ENCODE peak calls at places on chromosomes 7 and 10, in seven cellular contexts. H is OCI-LY7, F is body of pancreas, B is GM23338, A is HCT116, J is PC-9, V is Peyer's patch. P is an unnamed sample.
A peak's percentile ranks its signal among the peaks of the same experiment; 100 is the strongest.

GRCh38 chr7:26525413-26526287 is 234.0 kb downstream of the SNX10 start:
- DNase-seq in J (no peak), A (no peak), H (no peak), V (no peak), F (no peak), B (no peak), P (no peak)

GRCh38 chr7:94509264-94509878 is at the start of gene CASD1:
- DNase-seq in H (peak; percentile 74), J (peak; percentile 53), V (peak; percentile 83), A (no peak), F (peak; percentile 66), B (peak; percentile 72), P (no peak)

GRCh38 chr7:29987821-29988317 is 1.7 kb downstream of the SCRN1 start:
- DNase-seq in J (peak; percentile 57), A (peak; percentile 89), B (peak; percentile 61), F (peak; percentile 17), V (no peak), H (peak; percentile 27), P (peak; percentile 52)

GRCh38 chr10:79052311-79053080 is 16.3 kb upstream of the ZMIZ1 start:
- DNase-seq in J (peak; percentile 27), F (peak; percentile 61), B (peak; percentile 76), H (peak; percentile 28), A (no peak), V (peak; percentile 44), P (no peak)

GRCh38 chr10:97633921-97634320 is 621 bp upstream of the MORN4 start:
- DNase-seq in A (peak; percentile 19), V (no peak), F (peak; percentile 37), H (peak; percentile 52), B (peak; percentile 54), J (peak; percentile 8), P (no peak)

GRCh38 chr7:26397786-26398435 is 106.2 kb downstream of the SNX10 start:
- DNase-seq in J (no peak), V (peak; percentile 59), A (no peak), B (peak; percentile 76), H (peak; percentile 68), F (peak; percentile 51), P (no peak)

GRCh38 chr10:60849217-60849616 is 70.9 kb downstream of the CDK1 start:
- DNase-seq in A (no peak), V (no peak), H (no peak), J (no peak), F (no peak), B (no peak), P (no peak)

GRCh38 chr7:143345428-143345900 is 17.0 kb downstream of the FAM131B start:
- DNase-seq in F (peak; percentile 59), V (peak; percentile 87), H (no peak), B (peak; percentile 95), J (peak; percentile 71), A (peak; percentile 73), P (no peak)

GRCh38 chr10:11018426-11018818 is 750 bp downstream of the CELF2 start:
- DNase-seq in F (peak; percentile 7), A (no peak), B (peak; percentile 21), V (no peak), H (no peak), J (no peak), P (no peak)

GRCh38 chr7:131157530-131158243 is 170.0 kb upstream of the MKLN1 start:
- DNase-seq in A (no peak), F (peak; percentile 65), J (no peak), B (no peak), V (peak; percentile 47), H (no peak), P (no peak)

GRCh38 chr10:15784662-15785300 is 65.1 kb upstream of the ITGA8 start:
- DNase-seq in F (no peak), H (no peak), A (no peak), V (no peak), B (peak; percentile 30), J (no peak), P (no peak)

GRCh38 chr10:103688451-103688850 is 166.9 kb downstream of the SH3PXD2A start:
- DNase-seq in H (no peak), J (no peak), A (no peak), F (no peak), B (no peak), V (peak; percentile 75), P (no peak)

GRCh38 chr10:5446390-5446926 is 34.1 kb downstream of the NET1 start:
- DNase-seq in B (peak; percentile 97), F (peak; percentile 98), H (peak; percentile 87), A (peak; percentile 52), V (peak; percentile 97), J (peak; percentile 95), P (peak; percentile 54)

GRCh38 chr7:45921699-45922519 is 837 bp upstream of the IGFBP3 start:
- DNase-seq in J (peak; percentile 87), H (peak; percentile 4), F (peak; percentile 58), A (peak; percentile 44), B (peak; percentile 85), V (peak; percentile 66), P (no peak)

GRCh38 chr10:34861293-34862004 is 46.4 kb upstream of the PARD3 start:
- DNase-seq in J (no peak), V (peak; percentile 49), B (no peak), F (peak; percentile 19), H (no peak), A (no peak), P (no peak)

DNA sequence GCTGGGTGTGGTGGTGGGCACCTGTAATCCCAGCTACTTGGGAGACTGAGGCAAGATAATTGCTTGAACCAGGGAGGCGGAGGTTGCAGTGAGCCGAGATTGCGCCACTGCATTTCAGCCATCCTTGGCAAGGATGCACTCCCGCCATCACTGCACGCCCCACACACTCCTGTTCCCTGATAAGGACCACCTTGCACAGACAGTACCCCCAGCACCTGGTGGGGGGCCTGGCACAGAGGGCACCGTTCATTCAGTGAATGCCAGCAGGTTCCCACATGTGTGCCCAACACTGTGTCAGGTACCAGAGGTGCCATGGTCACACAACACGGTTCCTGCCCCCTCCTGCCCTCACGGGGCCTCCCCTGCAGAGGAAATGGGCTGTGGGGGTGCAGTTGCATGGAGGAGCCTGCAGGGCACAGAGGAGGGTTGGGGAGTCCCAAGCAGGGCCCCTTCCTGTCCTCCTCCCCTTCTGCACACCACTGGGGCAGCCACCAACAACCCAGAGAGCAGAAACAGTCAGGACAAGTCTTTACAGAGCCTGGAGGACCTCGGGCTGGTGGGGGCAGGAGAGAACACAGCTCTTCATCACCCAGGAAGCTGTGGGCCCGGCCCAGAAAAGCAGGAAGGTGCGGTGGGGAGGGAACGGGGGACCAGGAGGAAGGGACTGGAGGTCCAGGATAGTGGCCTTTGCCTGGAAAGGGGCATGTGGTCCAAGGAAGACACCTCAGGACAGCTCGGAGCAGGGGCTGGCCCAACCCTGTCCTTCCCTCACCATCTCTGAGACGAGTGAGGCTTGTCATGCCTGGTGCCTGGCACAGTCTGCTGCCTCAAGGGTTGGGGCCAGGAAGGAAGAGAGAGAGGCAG is 7.1 kb downstream of the CRYGN start:
- DNase-seq in A (no peak), H (peak; percentile 33), V (no peak), F (no peak), B (peak; percentile 56), J (no peak), P (no peak)
- H3K27ac ChIP-seq in A (no peak overlapping the region), H (no peak overlapping the region), V (no peak overlapping the region), F (no peak overlapping the region), B (no peak overlapping the region), J (no peak overlapping the region), P (no peak overlapping the region)

DNA sequence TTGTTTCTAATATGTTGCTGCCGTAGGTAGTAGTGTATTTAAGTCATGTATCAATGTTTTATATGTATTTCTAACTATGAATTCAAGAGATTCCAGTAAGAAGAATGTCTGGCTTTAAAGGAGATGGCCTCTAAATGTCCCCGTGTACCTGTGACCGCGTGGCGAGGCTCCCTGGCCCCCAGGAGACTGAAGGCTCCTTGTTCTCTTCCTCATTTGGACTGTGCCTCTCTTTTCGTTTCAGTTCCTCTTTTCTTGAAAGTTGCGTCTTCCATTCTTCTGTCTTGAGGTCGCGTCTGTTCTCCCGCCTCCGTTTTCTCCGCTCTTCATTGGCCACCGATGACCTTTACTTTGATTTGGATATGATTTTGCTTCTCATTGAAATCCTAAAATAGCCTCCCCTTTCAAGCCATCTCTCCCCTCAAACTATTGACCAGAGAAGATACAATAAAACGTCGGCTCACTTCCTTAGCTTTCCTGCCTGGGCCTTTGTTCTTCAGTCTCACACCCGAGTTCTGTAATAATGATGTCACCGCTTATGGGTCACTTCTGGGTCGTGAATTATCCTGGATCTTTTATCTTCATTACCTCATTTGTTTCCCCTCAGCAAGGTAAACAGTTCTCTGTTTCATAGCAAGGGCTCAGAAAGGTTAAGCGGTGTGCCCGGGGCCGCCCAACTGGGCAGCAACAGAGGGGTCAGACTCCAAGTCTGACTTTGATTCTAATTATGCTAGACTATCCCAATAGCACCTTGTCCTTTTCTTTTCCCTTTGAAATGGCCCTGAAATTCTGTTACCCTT is 28.7 kb downstream of the WIPI2 start:
- DNase-seq in F (no peak), V (peak; percentile 80), J (no peak), A (no peak), H (peak; percentile 94), B (no peak), P (no peak)
- H3K4me3 ChIP-seq in F (no peak overlapping the region), V (no peak overlapping the region), J (no peak overlapping the region), A (no peak overlapping the region), H (peak overlapping the region; percentile 51), B (no peak overlapping the region), P (no peak overlapping the region)

DNA sequence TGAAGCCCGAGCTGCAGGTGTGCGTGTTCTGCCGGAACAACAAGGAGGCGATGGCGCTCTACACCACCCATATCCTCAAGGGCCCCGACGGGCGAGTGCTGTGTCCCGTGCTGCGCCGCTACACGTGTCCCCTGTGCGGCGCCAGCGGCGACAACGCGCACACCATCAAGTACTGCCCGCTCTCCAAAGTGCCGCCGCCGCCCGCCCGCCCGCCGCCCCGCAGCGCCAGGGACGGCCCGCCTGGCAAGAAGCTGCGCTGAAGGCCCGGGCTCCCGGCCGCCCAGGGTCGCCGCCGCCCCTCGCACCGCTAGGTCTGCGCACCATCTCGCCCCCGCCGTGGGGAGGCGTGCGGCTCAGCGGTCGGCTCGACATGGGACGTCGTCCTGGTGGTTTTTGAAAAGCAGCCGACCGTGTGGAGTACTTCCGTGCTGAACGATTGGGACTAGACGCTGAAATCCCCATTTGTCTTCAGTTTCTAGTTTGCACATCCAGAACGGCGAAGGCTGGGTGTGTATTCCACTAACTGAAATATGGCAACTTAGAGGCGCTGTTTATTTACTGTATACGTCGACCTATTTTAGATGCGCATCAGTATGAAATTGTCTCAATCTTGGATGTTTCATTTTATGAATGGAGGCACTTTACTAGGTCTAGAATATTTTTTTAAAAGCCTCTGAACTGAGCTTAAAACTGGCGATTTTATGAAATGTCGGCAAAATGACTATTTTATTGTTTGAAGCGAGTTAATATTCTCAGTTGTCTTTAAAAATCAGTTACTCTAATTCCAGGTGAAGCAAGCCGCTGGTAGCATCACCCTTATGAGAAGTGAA is 1.1 kb downstream of the NANOS1 start:
- DNase-seq in A (peak; percentile 64), H (peak; percentile 89), J (peak; percentile 34), B (peak; percentile 79), V (peak; percentile 74), F (peak; percentile 59), P (no peak)
- TF ChIP-seq CTCF in A (no peak), H (peak; percentile 66), J (no peak), B (peak; percentile 4), V (no peak), F (no peak), P (no peak)

DNA sequence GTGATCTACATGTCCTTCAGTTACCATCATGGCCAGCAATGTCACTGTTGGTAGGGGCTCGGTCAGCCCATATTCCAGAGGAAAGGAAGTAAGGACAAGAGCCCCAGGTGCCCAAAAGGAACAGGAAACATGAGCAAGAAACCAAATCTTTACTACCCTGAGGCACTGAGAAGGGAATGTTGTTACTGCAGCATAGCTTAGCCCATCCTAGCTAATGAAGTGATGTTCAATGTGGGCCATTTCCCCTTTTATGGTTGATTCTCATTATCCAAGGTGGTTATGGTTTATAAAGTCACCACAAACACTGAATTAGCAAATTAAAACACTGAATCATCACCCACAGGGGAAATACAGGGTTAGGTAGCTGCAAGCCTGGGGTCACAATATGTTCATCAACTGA is 88.4 kb upstream of the C10orf90 start:
- DNase-seq in F (no peak), A (no peak), V (no peak), J (no peak), B (no peak), H (no peak), P (no peak)
- H3K27ac ChIP-seq in F (no peak overlapping the region), A (no peak overlapping the region), V (no peak overlapping the region), J (no peak overlapping the region), B (no peak overlapping the region), H (no peak overlapping the region), P (no peak overlapping the region)